ENCODE peak calls at places on chromosome 7, in six cellular contexts. D, L, Q, X, F and J are unnamed samples.

GRCh38 chr7:98366562-98366938 is 34.3 kb downstream of the BAIAP2L1 start:
- DNase-seq in D (no peak), L (no peak), Q (no peak), X (no peak), F (no peak), J (no peak)

GRCh38 chr7:50664461-50664922 is 99.3 kb upstream of the DDC start:
- DNase-seq in D (peak; percentile 85), L (peak; percentile 85), Q (no peak), X (no peak), F (peak; percentile 84), J (peak; percentile 98)

GRCh38 chr7:50953303-50953702 is 170.6 kb upstream of the GRB10 start:
- DNase-seq in D (no peak), L (no peak), Q (no peak), X (no peak), F (peak; percentile 11), J (no peak)

GRCh38 chr7:116324582-116324981 is 114.2 kb downstream of the TES start:
- DNase-seq in D (no peak), L (no peak), Q (no peak), X (no peak), F (no peak), J (no peak)

GRCh38 chr7:26480166-26480565 is 188.5 kb downstream of the SNX10 start:
- DNase-seq in D (no peak), L (no peak), Q (no peak), X (no peak), F (no peak), J (no peak)

GRCh38 chr7:12287886-12288285 is 76.8 kb downstream of the TMEM106B start:
- DNase-seq in D (no peak), L (no peak), Q (no peak), X (no peak), F (no peak), J (no peak)

GRCh38 chr7:137661634-137662033 is 185.1 kb downstream of the DGKI start:
- DNase-seq in D (no peak), L (no peak), Q (peak; percentile 61), X (no peak), F (no peak), J (no peak)

GRCh38 chr7:41942468-41943097 is 239.7 kb upstream of the INHBA start:
- DNase-seq in D (no peak), L (peak; percentile 46), Q (peak; percentile 16), X (peak; percentile 32), F (no peak), J (no peak)

GRCh38 chr7:10889266-10889898 is 84.3 kb upstream of the PHF14 start:
- DNase-seq in D (peak; percentile 54), L (peak; percentile 58), Q (peak; percentile 70), X (peak; percentile 47), F (peak; percentile 72), J (peak; percentile 18)

GRCh38 chr7:114086491-114086905 is 167.7 kb upstream of the PPP1R3A start:
- DNase-seq in D (no peak), L (no peak), Q (peak; percentile 53), X (peak; percentile 30), F (peak; percentile 47), J (peak; percentile 34)

GRCh38 chr7:2106506-2106905 is 126.2 kb downstream of the MAD1L1 start:
- DNase-seq in D (no peak), L (no peak), Q (no peak), X (no peak), F (no peak), J (no peak)

GRCh38 chr7:98949336-98950044 is 71.2 kb downstream of the TRRAP start:
- DNase-seq in D (no peak), L (no peak), Q (no peak), X (no peak), F (no peak), J (no peak)

GRCh38 chr7:40316176-40316575 is 181.4 kb downstream of the SUGCT start:
- DNase-seq in D (peak; percentile 46), L (no peak), Q (no peak), X (no peak), F (peak; percentile 38), J (no peak)

GRCh38 chr7:151849008-151849878 is 27.7 kb downstream of the PRKAG2 start:
- DNase-seq in D (no peak), L (no peak), Q (no peak), X (no peak), F (no peak), J (no peak)

GRCh38 chr7:45295222-45295621 is 137.6 kb downstream of the RAMP3 start:
- DNase-seq in D (no peak), L (no peak), Q (no peak), X (no peak), F (no peak), J (no peak)

GRCh38 chr7:31261373-31261772 is 79.2 kb downstream of the NEUROD6 start:
- DNase-seq in D (no peak), L (no peak), Q (peak; percentile 49), X (no peak), F (no peak), J (no peak)

GRCh38 chr7:151245360-151246160 is 2.9 kb downstream of the SMARCD3 start:
- DNase-seq in D (no peak), L (peak; percentile 30), Q (peak; percentile 74), X (peak; percentile 64), F (peak; percentile 61), J (no peak)

GRCh38 chr7:142188846-142189245 is 69.0 kb downstream of the PRSS58 start:
- DNase-seq in D (no peak), L (peak; percentile 49), Q (no peak), X (no peak), F (peak; percentile 27), J (peak; percentile 55)

GRCh38 chr7:109939207-109939606 is 1151.7 kb upstream of the LRRN3 start:
- DNase-seq in D (no peak), L (no peak), Q (no peak), X (peak; percentile 38), F (no peak), J (no peak)

GRCh38 chr7:138097064-138097741 is 20.9 kb downstream of the AKR1D1 start:
- DNase-seq in D (peak; percentile 8), L (peak; percentile 49), Q (peak; percentile 30), X (no peak), F (peak; percentile 26), J (peak; percentile 13)

GRCh38 chr7:142711196-142711595 is 38.1 kb upstream of the PRSS1 start:
- DNase-seq in D (peak; percentile 8), L (peak; percentile 19), Q (no peak), X (no peak), F (no peak), J (no peak)

GRCh38 chr7:43105521-43106120 is 6.8 kb upstream of the HECW1 start:
- DNase-seq in D (peak; percentile 49), L (peak; percentile 38), Q (no peak), X (no peak), F (peak; percentile 58), J (no peak)

GRCh38 chr7:102395620-102395957 is 574 bp upstream of the PRKRIP1 start:
- DNase-seq in D (no peak), L (no peak), Q (no peak), X (no peak), F (peak; percentile 63), J (no peak)

GRCh38 chr7:117203205-117203604 is 119.7 kb downstream of the WNT2 start:
- DNase-seq in D (no peak), L (no peak), Q (no peak), X (no peak), F (no peak), J (no peak)

GRCh38 chr7:64541438-64542359 is 21.2 kb downstream of the ZNF680 start:
- DNase-seq in D (peak; percentile 88), L (peak; percentile 4), Q (no peak), X (no peak), F (peak; percentile 65), J (no peak)

GRCh38 chr7:149624006-149624405 is 126.4 kb upstream of the ZNF746 start:
- DNase-seq in D (no peak), L (peak; percentile 17), Q (peak; percentile 50), X (no peak), F (peak; percentile 50), J (peak; percentile 33)

GRCh38 chr7:136133491-136133990 is 156.4 kb upstream of the MTPN start:
- DNase-seq in D (peak; percentile 37), L (no peak), Q (peak; percentile 39), X (no peak), F (peak; percentile 14), J (no peak)

GRCh38 chr7:90473819-90474218 is 4.4 kb downstream of the PTTG1IP2 start:
- DNase-seq in D (peak; percentile 30), L (no peak), Q (no peak), X (no peak), F (peak; percentile 36), J (no peak)
- H3K4me1 ChIP-seq in D (peaks cover 10% of the 10 kb centered on the region), L (peaks cover 12% of the 10 kb centered on the region), Q (no peaks in the 10 kb centered on the region), X (no peaks in the 10 kb centered on the region), F (peaks cover 25% of the 10 kb centered on the region), J (no peaks in the 10 kb centered on the region)

GRCh38 chr7:155383756-155384491 is 74.0 kb upstream of the EN2 start:
- DNase-seq in D (no peak), L (no peak), Q (no peak), X (no peak), F (no peak), J (no peak)
- H3K27ac ChIP-seq in D (no peak overlapping the region), L (no peak overlapping the region), Q (no peak overlapping the region), X (no peak overlapping the region), F (no peak overlapping the region), J (no peak overlapping the region)

DNA sequence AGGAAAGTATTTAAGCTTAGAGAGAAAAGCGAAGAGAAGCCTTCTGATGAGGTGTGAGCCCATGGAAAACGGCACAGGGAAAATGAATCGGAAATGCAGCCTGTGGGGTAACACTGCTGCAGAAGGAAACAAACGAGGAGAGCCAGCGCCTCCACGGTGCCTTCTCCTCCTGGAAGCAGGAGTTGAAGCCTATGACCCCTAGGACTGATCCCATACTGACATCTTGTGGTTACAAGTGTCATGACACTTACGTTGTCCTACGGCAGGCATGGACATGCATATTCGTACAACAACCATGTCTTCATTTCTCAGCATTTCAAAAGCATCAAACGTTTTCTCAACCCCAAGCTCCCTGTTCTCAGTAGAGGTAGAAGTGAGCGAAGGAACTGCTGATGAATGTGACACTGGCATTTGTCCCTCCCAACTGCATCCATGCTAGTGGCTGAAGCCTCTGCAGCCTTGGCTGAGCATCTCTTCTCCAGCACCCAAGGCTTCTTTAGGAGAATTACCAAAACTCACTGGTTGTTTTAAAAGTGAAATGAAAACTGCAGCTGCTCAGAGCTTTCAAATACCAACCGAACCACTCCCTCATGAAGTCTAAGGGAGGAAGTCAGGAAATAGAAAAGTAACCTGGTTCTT is 160.2 kb downstream of the JAZF1 start:
- DNase-seq in D (peak; percentile 49), L (peak; percentile 82), Q (peak; percentile 85), X (peak; percentile 76), F (peak; percentile 85), J (peak; percentile 69)
- H2AFZ ChIP-seq in D (no peak overlapping the region), L (peak overlapping the region; percentile 69), Q (peak overlapping the region; percentile 71), X (no peak overlapping the region), F (peak overlapping the region; percentile 9), J (peak overlapping the region; percentile 52)

GRCh38 chr7:104127204-104127603 is 80.6 kb downstream of the ORC5 start:
- DNase-seq in D (no peak), L (no peak), Q (no peak), X (no peak), F (no peak), J (no peak)
- H3K4me1 ChIP-seq in D (no peaks in the 10 kb centered on the region), L (no peaks in the 10 kb centered on the region), Q (peaks cover 18% of the 10 kb centered on the region), X (no peaks in the 10 kb centered on the region), F (no peaks in the 10 kb centered on the region), J (no peaks in the 10 kb centered on the region)

DNA sequence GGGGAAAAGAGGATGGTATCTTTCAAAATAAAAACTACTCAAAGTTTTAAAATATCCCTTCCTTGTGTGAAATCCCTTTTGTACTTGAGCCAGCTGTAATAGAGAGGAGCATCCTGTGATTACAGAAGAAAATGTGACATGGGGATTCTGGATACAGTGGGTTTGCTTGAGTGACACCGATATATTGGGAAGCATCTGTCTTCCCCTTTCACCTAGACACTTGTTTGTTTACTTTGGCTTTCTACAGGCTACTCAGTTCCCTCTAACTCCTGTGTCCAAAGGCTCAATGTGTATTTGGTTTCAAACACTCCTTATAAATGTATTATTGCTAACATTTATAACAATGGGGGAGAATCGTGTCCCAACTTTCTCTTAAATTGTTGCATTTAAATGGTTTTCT is 24.4 kb downstream of the CPED1 start:
- DNase-seq in D (no peak), L (no peak), Q (no peak), X (no peak), F (no peak), J (no peak)
- H3K27ac ChIP-seq in D (no peak overlapping the region), L (no peak overlapping the region), Q (no peak overlapping the region), X (no peak overlapping the region), F (no peak overlapping the region), J (no peak overlapping the region)